ENCODE peak calls at places on chromosomes 6 and 20, in ten cellular contexts. M is ovary, V is body of pancreas, A is A549, U is IMR-90, P is breast epithelium, J is tibial nerve, B is spleen, D is heart left ventricle, F is uterus. Q is an unnamed sample. For H3K9me3, the result is how much of the 10 kb centered on the place peaks cover.

GRCh38 chr6:41428402-41428994 is 93.1 kb downstream of the NCR2 start:
- DNase-seq in M (peak), V (no peak), A (no peak), U (no peak), P (no peak), J (peak), B (no peak), D (no peak), F (peak), Q (peak)

GRCh38 chr20:22716824-22717351 is 132.5 kb upstream of the FOXA2 start:
- DNase-seq in M (no peak), V (no peak), A (peak), U (peak), P (no peak), J (no peak), B (no peak), D (no peak), F (no peak), Q (no peak)

GRCh38 chr20:3705491-3705969 is 6.9 kb downstream of the SIGLEC1 start:
- DNase-seq in M (no peak), V (no peak), A (no peak), U (no peak), P (no peak), J (no peak), B (no peak), D (no peak), F (no peak), Q (no peak)

GRCh38 chr6:132072831-132073230 is 121.7 kb upstream of the CCN2 start:
- DNase-seq in M (no peak), V (no peak), A (no peak), U (no peak), P (no peak), J (no peak), B (no peak), D (no peak), F (no peak), Q (no peak)

GRCh38 chr20:63538204-63539091 is 1.3 kb upstream of the PTK6 start:
- DNase-seq in M (no peak), V (peak), A (no peak), U (peak), P (peak), J (no peak), B (no peak), D (no peak), F (no peak), Q (no peak)

GRCh38 chr6:155315516-155315871 is 1.2 kb upstream of the TFB1M start:
- DNase-seq in M (no peak), V (no peak), A (no peak), U (no peak), P (no peak), J (no peak), B (no peak), D (no peak), F (no peak), Q (no peak)

GRCh38 chr6:96520039-96520850 is 1.4 kb upstream of the UFL1 start:
- DNase-seq in M (no peak), V (peak), A (peak), U (peak), P (no peak), J (no peak), B (no peak), D (no peak), F (no peak), Q (no peak)

GRCh38 chr20:17281478-17281877 is 54.6 kb downstream of the PCSK2 start:
- DNase-seq in M (peak), V (peak), A (peak), U (peak), P (no peak), J (no peak), B (no peak), D (no peak), F (no peak), Q (peak)

GRCh38 chr20:43973671-43974450 is 59.2 kb downstream of the TOX2 start:
- DNase-seq in M (no peak), V (no peak), A (no peak), U (no peak), P (no peak), J (no peak), B (no peak), D (no peak), F (no peak), Q (no peak)

GRCh38 chr6:95856876-95857364 is 158.9 kb upstream of the FUT9 start:
- DNase-seq in M (no peak), V (no peak), A (no peak), U (no peak), P (no peak), J (no peak), B (no peak), D (no peak), F (no peak), Q (no peak)

GRCh38 chr6:52876056-52876787 is 33.3 kb downstream of the GSTA3 start:
- DNase-seq in M (no peak), V (no peak), A (no peak), U (peak), P (no peak), J (no peak), B (no peak), D (no peak), F (no peak), Q (no peak)

GRCh38 chr20:40245829-40246228 is 443.2 kb downstream of the MAFB start:
- DNase-seq in M (no peak), V (no peak), A (no peak), U (no peak), P (no peak), J (no peak), B (no peak), D (no peak), F (no peak), Q (no peak)

GRCh38 chr20:3696200-3696599 is 14.4 kb upstream of the ADAM33 start:
- DNase-seq in M (no peak), V (no peak), A (no peak), U (no peak), P (no peak), J (no peak), B (no peak), D (no peak), F (no peak), Q (no peak)

GRCh38 chr6:166335378-166336366 is 6.7 kb downstream of the SFT2D1 start:
- DNase-seq in M (no peak), V (no peak), A (no peak), U (no peak), P (no peak), J (no peak), B (no peak), D (no peak), F (no peak), Q (no peak)

GRCh38 chr6:105357147-105357546 is 45.7 kb downstream of the PREP start:
- DNase-seq in M (no peak), V (no peak), A (no peak), U (no peak), P (no peak), J (no peak), B (no peak), D (no peak), F (no peak), Q (no peak)

GRCh38 chr20:37968726-37969401 is 64.4 kb downstream of the TTI1 start:
- DNase-seq in M (no peak), V (no peak), A (peak), U (no peak), P (no peak), J (no peak), B (no peak), D (no peak), F (no peak), Q (no peak)

GRCh38 chr6:138765896-138766487 is 7.6 kb upstream of the CCDC28A start:
- DNase-seq in M (no peak), V (peak), A (peak), U (peak), P (no peak), J (no peak), B (no peak), D (no peak), F (no peak), Q (no peak)

GRCh38 chr20:25100914-25101313 is 19.0 kb upstream of the VSX1 start:
- DNase-seq in M (no peak), V (no peak), A (no peak), U (no peak), P (no peak), J (no peak), B (no peak), D (no peak), F (no peak), Q (no peak)

GRCh38 chr6:119575721-119576120 is 226.2 kb upstream of the MAN1A1 start:
- DNase-seq in M (no peak), V (no peak), A (no peak), U (peak), P (no peak), J (no peak), B (no peak), D (no peak), F (no peak), Q (no peak)

GRCh38 chr6:125745281-125746018 is 4.0 kb upstream of the HEY2 start:
- DNase-seq in M (no peak), V (peak), A (no peak), U (no peak), P (no peak), J (no peak), B (no peak), D (no peak), F (no peak), Q (no peak)

GRCh38 chr6:158680441-158680840 is 30.6 kb downstream of the SYTL3 start:
- DNase-seq in M (no peak), V (no peak), A (no peak), U (no peak), P (no peak), J (no peak), B (no peak), D (no peak), F (no peak), Q (no peak)

GRCh38 chr20:19823971-19824370 is 65.9 kb downstream of the RIN2 start:
- DNase-seq in M (no peak), V (no peak), A (no peak), U (no peak), P (no peak), J (no peak), B (no peak), D (peak), F (peak), Q (no peak)

GRCh38 chr6:114747995-114748625 is 405.3 kb upstream of the HS3ST5 start:
- DNase-seq in M (no peak), V (peak), A (peak), U (peak), P (no peak), J (peak), B (no peak), D (peak), F (no peak), Q (peak)

GRCh38 chr6:109316909-109317308 is 65.4 kb downstream of the CD164 start:
- DNase-seq in M (no peak), V (no peak), A (no peak), U (no peak), P (no peak), J (no peak), B (no peak), D (no peak), F (no peak), Q (no peak)

GRCh38 chr6:104601756-104602155 is 258.0 kb downstream of the HACE1 start:
- DNase-seq in M (no peak), V (no peak), A (no peak), U (no peak), P (no peak), J (no peak), B (no peak), D (no peak), F (no peak), Q (no peak)

GRCh38 chr6:130655586-130655985 is 171.6 kb upstream of the SMLR1 start:
- DNase-seq in M (no peak), V (no peak), A (no peak), U (peak), P (no peak), J (no peak), B (no peak), D (no peak), F (no peak), Q (no peak)

GRCh38 chr6:127288705-127289104 is 22.0 kb downstream of the RNF146 start:
- DNase-seq in M (no peak), V (no peak), A (no peak), U (peak), P (no peak), J (no peak), B (no peak), D (no peak), F (no peak), Q (no peak)

GRCh38 chr20:51631011-51631950 is 88.8 kb upstream of the NFATC2 start:
- DNase-seq in M (peak), V (peak), A (peak), U (peak), P (no peak), J (peak), B (no peak), D (peak), F (peak), Q (peak)

GRCh38 chr20:5835234-5835845 is 85.1 kb downstream of the SHLD1 start:
- DNase-seq in M (peak), V (peak), A (peak), U (peak), P (no peak), J (no peak), B (no peak), D (peak), F (no peak), Q (peak)

GRCh38 chr20:40694246-40694645 is 5.2 kb upstream of the MAFB start:
- DNase-seq in M (no peak), V (no peak), A (no peak), U (no peak), P (no peak), J (no peak), B (no peak), D (no peak), F (no peak), Q (no peak)

GRCh38 chr6:121157913-121158312 is 176.4 kb downstream of the TBC1D32 start:
- DNase-seq in M (no peak), V (no peak), A (no peak), U (peak), P (no peak), J (no peak), B (no peak), D (no peak), F (no peak), Q (no peak)

GRCh38 chr6:142737368-142738060 is 207.5 kb downstream of the HIVEP2 start:
- DNase-seq in M (no peak), V (no peak), A (no peak), U (peak), P (no peak), J (no peak), B (no peak), D (no peak), F (no peak), Q (no peak)

GRCh38 chr6:166284640-166285039 is 23.6 kb downstream of the PRR18 start:
- DNase-seq in M (no peak), V (no peak), A (no peak), U (no peak), P (no peak), J (no peak), B (no peak), D (no peak), F (no peak), Q (no peak)

DNA sequence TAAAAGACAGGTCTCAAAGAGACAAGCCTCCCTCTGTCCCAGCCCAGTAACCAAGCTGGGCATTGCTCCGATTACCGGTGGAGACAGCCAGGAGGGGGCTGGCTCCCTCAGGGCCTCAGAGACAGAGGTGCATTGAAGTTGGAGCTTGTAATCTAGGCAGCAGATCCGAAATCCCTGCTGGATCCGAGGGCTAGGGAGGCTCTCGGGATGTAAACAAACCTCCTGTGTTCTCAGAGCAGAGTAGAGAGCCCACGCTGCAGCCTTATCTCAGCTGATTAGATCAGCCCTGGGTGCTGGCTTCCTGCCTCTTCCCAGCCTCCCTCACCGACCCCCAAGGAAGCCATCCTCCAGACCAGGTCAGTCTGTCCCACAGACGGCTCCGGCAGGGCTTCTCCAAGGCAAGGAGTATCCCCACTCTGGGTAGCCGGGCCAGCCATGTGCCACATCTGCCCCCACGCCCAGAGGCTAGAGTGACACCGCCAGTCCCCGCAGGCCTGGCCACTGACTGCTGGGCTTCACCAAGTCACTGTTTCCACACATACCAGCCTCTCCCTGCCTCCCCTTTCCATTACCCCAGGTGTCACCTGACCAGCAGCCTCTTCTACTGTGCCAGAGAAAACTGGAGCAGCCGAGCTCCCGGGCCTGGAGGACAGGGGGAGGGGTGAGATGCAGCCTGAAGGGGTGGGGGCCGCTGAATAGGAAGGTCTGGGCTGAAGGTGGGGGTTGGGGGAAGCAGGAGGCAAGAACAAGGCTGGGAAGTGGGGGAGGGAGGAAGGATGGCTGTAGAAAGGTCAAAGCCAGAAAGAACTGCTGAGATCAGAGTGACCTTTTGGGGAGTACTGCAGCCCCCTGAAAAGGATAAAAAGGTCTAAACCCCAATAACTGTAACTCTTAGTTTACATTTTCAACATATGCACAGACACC is 6.0 kb downstream of the SDC4 start:
- DNase-seq in M (peak), V (peak), A (no peak), U (peak), P (peak), J (no peak), B (no peak), D (peak), F (peak), Q (peak)
- H3K4me3 ChIP-seq in M (peak), V (no peak), A (peak), U (no peak), P (peak), J (no peak), B (no peak), D (peak), F (no peak), Q (no peak)

GRCh38 chr6:102961902-102962301 is 1568.4 kb downstream of the GRIK2 start:
- DNase-seq in M (no peak), V (no peak), A (no peak), U (no peak), P (no peak), J (no peak), B (no peak), D (no peak), F (no peak), Q (no peak)
- TF ChIP-seq POLR2A in M (no peak), V (no peak), A (no peak), U (no peak), P (no peak), J (no peak), B (no peak), D (no peak), F (no peak), Q (no peak)

GRCh38 chr6:137487181-137487910 is 6.8 kb downstream of the OLIG3 start:
- DNase-seq in M (no peak), V (no peak), A (no peak), U (no peak), P (no peak), J (no peak), B (no peak), D (no peak), F (no peak), Q (no peak)

GRCh38 chr6:137486388-137486787 is 7.8 kb downstream of the OLIG3 start:
- DNase-seq in M (no peak), V (no peak), A (no peak), U (no peak), P (no peak), J (no peak), B (no peak), D (no peak), F (no peak), Q (no peak)

GRCh38 chr6:137489410-137490371 is 4.5 kb downstream of the OLIG3 start:
- DNase-seq in M (no peak), V (no peak), A (no peak), U (no peak), P (no peak), J (no peak), B (no peak), D (no peak), F (no peak), Q (no peak)

GRCh38 chr6:137488736-137489409 is 5.3 kb downstream of the OLIG3 start:
- DNase-seq in M (no peak), V (no peak), A (no peak), U (no peak), P (no peak), J (no peak), B (no peak), D (no peak), F (no peak), Q (no peak)

DNA sequence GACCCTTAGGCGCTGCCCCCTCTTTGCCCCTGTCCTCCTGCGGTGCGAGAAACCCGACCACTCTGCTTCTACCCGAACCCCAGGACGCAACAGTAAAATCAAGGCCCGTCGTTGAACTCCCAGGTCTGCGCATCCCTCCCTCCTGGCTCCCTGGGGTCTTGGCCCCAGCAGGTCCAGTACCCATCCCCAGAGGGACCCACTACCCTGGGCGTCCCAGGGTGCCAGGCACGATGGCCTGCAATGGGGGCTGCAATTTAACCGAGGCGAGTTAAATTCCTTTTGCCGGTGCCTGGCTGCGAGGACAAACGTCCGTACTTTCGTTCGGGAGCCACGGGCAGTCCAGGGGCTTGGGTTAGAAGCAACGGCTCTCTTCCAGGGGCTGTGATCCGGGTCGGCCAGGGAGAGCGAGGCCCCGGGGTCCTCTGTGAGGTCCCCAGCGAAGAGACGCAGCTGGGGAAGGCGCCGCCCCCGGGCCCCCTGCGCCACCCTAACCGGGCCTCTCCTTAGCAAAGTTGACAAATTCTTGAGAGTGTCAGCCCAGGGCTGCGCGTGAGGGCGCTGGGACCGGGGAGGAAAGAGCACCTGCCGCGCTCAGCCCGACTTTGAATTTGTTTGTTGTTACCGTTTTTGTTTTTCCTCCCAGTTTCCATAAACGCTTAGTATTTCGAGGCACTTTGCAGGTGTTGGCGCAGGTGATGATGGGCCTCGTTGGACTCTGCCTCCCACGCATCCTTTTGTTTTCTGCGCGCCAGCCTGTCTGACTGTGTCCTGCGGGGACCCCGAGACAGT is 6.1 kb downstream of the OLIG3 start:
- DNase-seq in M (no peak), V (no peak), A (no peak), U (no peak), P (no peak), J (no peak), B (no peak), D (no peak), F (no peak), Q (no peak)
- H3K9me3 ChIP-seq in M (under half), V (under half), A (under half), U (under half), P (under half), J (under half), B (under half), D (under half), F (under half), Q (under half)

GRCh38 chr6:133888931-133889556 is at the start of gene TCF21:
- DNase-seq in M (peak), V (no peak), A (no peak), U (peak), P (no peak), J (no peak), B (no peak), D (peak), F (peak), Q (peak)
- H3K4me3 ChIP-seq in M (peak), V (no peak), A (no peak), U (peak), P (no peak), J (peak), B (peak), D (peak), F (peak), Q (peak)

DNA sequence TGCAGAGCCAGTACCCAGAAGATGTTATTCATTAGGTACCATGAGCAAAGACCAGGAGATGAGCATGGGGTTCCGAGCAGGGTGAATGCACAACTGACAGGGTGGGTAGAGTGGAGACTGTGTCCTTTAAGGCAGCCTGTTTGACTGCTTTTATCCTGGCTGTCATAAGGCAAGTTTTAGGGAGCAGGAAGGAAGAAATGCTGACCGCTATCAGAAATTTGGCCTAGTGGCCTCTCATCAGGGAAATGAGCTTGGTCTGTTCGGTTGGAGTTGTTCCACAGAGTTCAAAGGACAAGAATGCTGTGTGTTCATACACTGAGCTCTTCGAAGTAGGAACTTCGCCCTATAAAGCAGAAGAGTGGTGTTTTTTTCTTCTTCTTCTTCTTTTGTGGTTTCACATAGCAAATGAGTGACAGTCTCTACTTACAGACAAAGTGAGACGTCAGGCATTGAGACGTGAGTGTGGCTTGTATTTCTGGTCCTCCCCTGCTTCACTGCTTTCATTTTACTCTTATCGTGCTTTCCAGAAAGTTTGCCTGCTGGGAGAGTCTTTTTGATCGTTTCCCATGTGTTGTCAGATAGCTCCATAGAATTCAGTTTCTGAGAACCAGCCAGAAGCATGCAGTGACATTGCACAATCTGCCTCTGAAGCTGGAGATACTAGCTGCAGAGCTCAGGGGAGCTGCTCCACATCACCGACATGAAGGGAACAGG is at the start of gene CASS4:
- DNase-seq in M (peak), V (no peak), A (no peak), U (peak), P (no peak), J (no peak), B (no peak), D (no peak), F (no peak), Q (no peak)
- TF ChIP-seq POLR2A in M (no peak), V (no peak), A (no peak), U (peak), P (no peak), J (no peak), B (no peak), D (no peak), F (no peak), Q (no peak)